ENCODE peak calls at places on chromosome 14, in seven cellular contexts. One of them, this sample, is unnamed.
A peak's percentile ranks its signal among the peaks of the same experiment; 100 is the strongest.

GRCh38 chr14:61730756-61731373 is 31.4 kb upstream of the SNAPC1 start:
- DNase-seq in suprapubic skin: no peak
- DNase-seq in CD8-positive, alpha-beta memory T cell: no peak
- DNase-seq in AG04450: no peak
- DNase-seq in psoas muscle: no peak
- DNase-seq in CD8-positive, alpha-beta T cell: no peak
- DNase-seq in AG10803: no peak
- DNase-seq in this sample: no peak

GRCh38 chr14:46279327-46279726 is 372.3 kb downstream of the RPL10L start:
- DNase-seq in suprapubic skin: no peak
- DNase-seq in CD8-positive, alpha-beta memory T cell: no peak
- DNase-seq in AG04450: no peak
- DNase-seq in psoas muscle: no peak
- DNase-seq in CD8-positive, alpha-beta T cell: no peak
- DNase-seq in AG10803: no peak
- DNase-seq in this sample: no peak

GRCh38 chr14:104968541-104969401 is 9.4 kb downstream of the AHNAK2 start:
- DNase-seq in suprapubic skin: peak; percentile 88
- DNase-seq in CD8-positive, alpha-beta memory T cell: no peak
- DNase-seq in AG04450: no peak
- DNase-seq in psoas muscle: peak; percentile 47
- DNase-seq in CD8-positive, alpha-beta T cell: no peak
- DNase-seq in AG10803: peak; percentile 40
- DNase-seq in this sample: peak; percentile 86

GRCh38 chr14:43898709-43899108 is 608.4 kb downstream of the FSCB start:
- DNase-seq in suprapubic skin: no peak
- DNase-seq in CD8-positive, alpha-beta memory T cell: no peak
- DNase-seq in AG04450: no peak
- DNase-seq in psoas muscle: no peak
- DNase-seq in CD8-positive, alpha-beta T cell: no peak
- DNase-seq in AG10803: no peak
- DNase-seq in this sample: no peak

GRCh38 chr14:72965249-72965648 is 39.0 kb downstream of the DCAF4 start:
- DNase-seq in suprapubic skin: no peak
- DNase-seq in CD8-positive, alpha-beta memory T cell: no peak
- DNase-seq in AG04450: peak; percentile 6
- DNase-seq in psoas muscle: no peak
- DNase-seq in CD8-positive, alpha-beta T cell: no peak
- DNase-seq in AG10803: peak; percentile 53
- DNase-seq in this sample: no peak

GRCh38 chr14:61923348-61923747 is 161.1 kb downstream of the SNAPC1 start:
- DNase-seq in suprapubic skin: no peak
- DNase-seq in CD8-positive, alpha-beta memory T cell: no peak
- DNase-seq in AG04450: peak; percentile 23
- DNase-seq in psoas muscle: no peak
- DNase-seq in CD8-positive, alpha-beta T cell: no peak
- DNase-seq in AG10803: peak; percentile 56
- DNase-seq in this sample: no peak

GRCh38 chr14:94561656-94562010 is 391 bp downstream of the SERPINA4 start:
- DNase-seq in suprapubic skin: no peak
- DNase-seq in CD8-positive, alpha-beta memory T cell: no peak
- DNase-seq in AG04450: no peak
- DNase-seq in psoas muscle: no peak
- DNase-seq in CD8-positive, alpha-beta T cell: no peak
- DNase-seq in AG10803: no peak
- DNase-seq in this sample: peak; percentile 62

GRCh38 chr14:93039649-93040315 is 75.9 kb downstream of the ITPK1 start:
- DNase-seq in suprapubic skin: no peak
- DNase-seq in CD8-positive, alpha-beta memory T cell: no peak
- DNase-seq in AG04450: no peak
- DNase-seq in psoas muscle: no peak
- DNase-seq in CD8-positive, alpha-beta T cell: no peak
- DNase-seq in AG10803: no peak
- DNase-seq in this sample: no peak

GRCh38 chr14:55102141-55102547 is 26.9 kb upstream of the LGALS3 start:
- DNase-seq in suprapubic skin: peak; percentile 90
- DNase-seq in CD8-positive, alpha-beta memory T cell: peak; percentile 36
- DNase-seq in AG04450: peak; percentile 84
- DNase-seq in psoas muscle: peak; percentile 78
- DNase-seq in CD8-positive, alpha-beta T cell: peak; percentile 54
- DNase-seq in AG10803: peak; percentile 100
- DNase-seq in this sample: peak; percentile 96

GRCh38 chr14:39265741-39266588 is 32.2 kb downstream of the MIA2 start:
- DNase-seq in suprapubic skin: no peak
- DNase-seq in CD8-positive, alpha-beta memory T cell: no peak
- DNase-seq in AG04450: no peak
- DNase-seq in psoas muscle: no peak
- DNase-seq in CD8-positive, alpha-beta T cell: no peak
- DNase-seq in AG10803: peak; percentile 34
- DNase-seq in this sample: no peak

GRCh38 chr14:53894456-53894855 is 62.2 kb downstream of the BMP4 start:
- DNase-seq in suprapubic skin: no peak
- DNase-seq in CD8-positive, alpha-beta memory T cell: no peak
- DNase-seq in AG04450: no peak
- DNase-seq in psoas muscle: no peak
- DNase-seq in CD8-positive, alpha-beta T cell: no peak
- DNase-seq in AG10803: peak; percentile 71
- DNase-seq in this sample: no peak

GRCh38 chr14:67068246-67068645 is 121.0 kb upstream of the GARIN2 start:
- DNase-seq in suprapubic skin: no peak
- DNase-seq in CD8-positive, alpha-beta memory T cell: no peak
- DNase-seq in AG04450: no peak
- DNase-seq in psoas muscle: no peak
- DNase-seq in CD8-positive, alpha-beta T cell: no peak
- DNase-seq in AG10803: no peak
- DNase-seq in this sample: no peak

GRCh38 chr14:64708148-64709004 is 4.2 kb downstream of the PLEKHG3 start:
- DNase-seq in suprapubic skin: peak; percentile 77
- DNase-seq in CD8-positive, alpha-beta memory T cell: peak; percentile 31
- DNase-seq in AG04450: no peak
- DNase-seq in psoas muscle: no peak
- DNase-seq in CD8-positive, alpha-beta T cell: peak; percentile 34
- DNase-seq in AG10803: no peak
- DNase-seq in this sample: no peak

GRCh38 chr14:104277416-104278213 is 139.2 kb downstream of the KIF26A start:
- DNase-seq in suprapubic skin: no peak
- DNase-seq in CD8-positive, alpha-beta memory T cell: no peak
- DNase-seq in AG04450: no peak
- DNase-seq in psoas muscle: no peak
- DNase-seq in CD8-positive, alpha-beta T cell: no peak
- DNase-seq in AG10803: no peak
- DNase-seq in this sample: peak; percentile 77

GRCh38 chr14:101374373-101375338 is 186.6 kb upstream of the DIO3 start:
- DNase-seq in suprapubic skin: no peak
- DNase-seq in CD8-positive, alpha-beta memory T cell: no peak
- DNase-seq in AG04450: no peak
- DNase-seq in psoas muscle: no peak
- DNase-seq in CD8-positive, alpha-beta T cell: no peak
- DNase-seq in AG10803: no peak
- DNase-seq in this sample: peak; percentile 57

GRCh38 chr14:73140924-73141323 is 4.6 kb downstream of the PSEN1 start:
- DNase-seq in suprapubic skin: no peak
- DNase-seq in CD8-positive, alpha-beta memory T cell: no peak
- DNase-seq in AG04450: no peak
- DNase-seq in psoas muscle: no peak
- DNase-seq in CD8-positive, alpha-beta T cell: no peak
- DNase-seq in AG10803: no peak
- DNase-seq in this sample: no peak

GRCh38 chr14:76955575-76956252 is 72.8 kb downstream of the IRF2BPL start:
- DNase-seq in suprapubic skin: no peak
- DNase-seq in CD8-positive, alpha-beta memory T cell: peak; percentile 54
- DNase-seq in AG04450: no peak
- DNase-seq in psoas muscle: peak; percentile 50
- DNase-seq in CD8-positive, alpha-beta T cell: peak; percentile 54
- DNase-seq in AG10803: peak; percentile 66
- DNase-seq in this sample: peak; percentile 73

GRCh38 chr14:54815016-54815415 is 87.6 kb downstream of the GCH1 start:
- DNase-seq in suprapubic skin: no peak
- DNase-seq in CD8-positive, alpha-beta memory T cell: no peak
- DNase-seq in AG04450: no peak
- DNase-seq in psoas muscle: peak; percentile 61
- DNase-seq in CD8-positive, alpha-beta T cell: no peak
- DNase-seq in AG10803: peak; percentile 70
- DNase-seq in this sample: no peak

GRCh38 chr14:50122291-50122690 is 5.9 kb upstream of the VCPKMT start:
- DNase-seq in suprapubic skin: no peak
- DNase-seq in CD8-positive, alpha-beta memory T cell: no peak
- DNase-seq in AG04450: no peak
- DNase-seq in psoas muscle: no peak
- DNase-seq in CD8-positive, alpha-beta T cell: no peak
- DNase-seq in AG10803: no peak
- DNase-seq in this sample: no peak

GRCh38 chr14:100536141-100536540 is 51.1 kb downstream of the BEGAIN start:
- DNase-seq in suprapubic skin: peak; percentile 37
- DNase-seq in CD8-positive, alpha-beta memory T cell: peak; percentile 0
- DNase-seq in AG04450: no peak
- DNase-seq in psoas muscle: no peak
- DNase-seq in CD8-positive, alpha-beta T cell: no peak
- DNase-seq in AG10803: no peak
- DNase-seq in this sample: peak; percentile 2

GRCh38 chr14:69101331-69101826 is 51.5 kb downstream of the DCAF5 start:
- DNase-seq in suprapubic skin: no peak
- DNase-seq in CD8-positive, alpha-beta memory T cell: no peak
- DNase-seq in AG04450: peak; percentile 55
- DNase-seq in psoas muscle: no peak
- DNase-seq in CD8-positive, alpha-beta T cell: no peak
- DNase-seq in AG10803: peak; percentile 94
- DNase-seq in this sample: no peak

GRCh38 chr14:101128478-101129450 is 225.2 kb upstream of the RTL1 start:
- DNase-seq in suprapubic skin: peak; percentile 68
- DNase-seq in CD8-positive, alpha-beta memory T cell: no peak
- DNase-seq in AG04450: no peak
- DNase-seq in psoas muscle: peak; percentile 9
- DNase-seq in CD8-positive, alpha-beta T cell: peak; percentile 1
- DNase-seq in AG10803: no peak
- DNase-seq in this sample: no peak

GRCh38 chr14:59187802-59188460 is 536 bp upstream of the DAAM1 start:
- DNase-seq in suprapubic skin: no peak
- DNase-seq in CD8-positive, alpha-beta memory T cell: peak; percentile 30
- DNase-seq in AG04450: no peak
- DNase-seq in psoas muscle: peak; percentile 24
- DNase-seq in CD8-positive, alpha-beta T cell: peak; percentile 51
- DNase-seq in AG10803: no peak
- DNase-seq in this sample: peak; percentile 86

GRCh38 chr14:28652782-28653181 is 113.8 kb upstream of the FOXG1 start:
- DNase-seq in suprapubic skin: no peak
- DNase-seq in CD8-positive, alpha-beta memory T cell: no peak
- DNase-seq in AG04450: no peak
- DNase-seq in psoas muscle: no peak
- DNase-seq in CD8-positive, alpha-beta T cell: no peak
- DNase-seq in AG10803: peak; percentile 7
- DNase-seq in this sample: no peak

GRCh38 chr14:63045234-63045611 is at the start of gene KCNH5:
- DNase-seq in suprapubic skin: no peak
- DNase-seq in CD8-positive, alpha-beta memory T cell: no peak
- DNase-seq in AG04450: no peak
- DNase-seq in psoas muscle: peak; percentile 17
- DNase-seq in CD8-positive, alpha-beta T cell: no peak
- DNase-seq in AG10803: peak; percentile 12
- DNase-seq in this sample: no peak
- H3K4me3 ChIP-seq in suprapubic skin: peak within 1 kb of the TSS; percentile 39
- H3K4me3 ChIP-seq in CD8-positive, alpha-beta memory T cell: no peak within 1 kb of the TSS
- H3K4me3 ChIP-seq in AG04450: peak within 1 kb of the TSS; percentile 64
- H3K4me3 ChIP-seq in psoas muscle: peak within 1 kb of the TSS; percentile 45
- H3K4me3 ChIP-seq in CD8-positive, alpha-beta T cell: no peak within 1 kb of the TSS
- H3K4me3 ChIP-seq in AG10803: peak within 1 kb of the TSS; percentile 29
- H3K4me3 ChIP-seq in this sample: no peak within 1 kb of the TSS

GRCh38 chr14:37586783-37587428 is 8.1 kb downstream of the FOXA1 start:
- DNase-seq in suprapubic skin: no peak
- DNase-seq in CD8-positive, alpha-beta memory T cell: no peak
- DNase-seq in AG04450: no peak
- DNase-seq in psoas muscle: no peak
- DNase-seq in CD8-positive, alpha-beta T cell: no peak
- DNase-seq in AG10803: no peak
- DNase-seq in this sample: no peak
- H3K4me3 ChIP-seq in suprapubic skin: no peak overlapping the region
- H3K4me3 ChIP-seq in CD8-positive, alpha-beta memory T cell: no peak overlapping the region
- H3K4me3 ChIP-seq in AG04450: no peak overlapping the region
- H3K4me3 ChIP-seq in psoas muscle: no peak overlapping the region
- H3K4me3 ChIP-seq in CD8-positive, alpha-beta T cell: no peak overlapping the region
- H3K4me3 ChIP-seq in AG10803: no peak overlapping the region
- H3K4me3 ChIP-seq in this sample: no peak overlapping the region

GRCh38 chr14:91374897-91375747 is 42.5 kb downstream of the CCDC88C start:
- DNase-seq in suprapubic skin: no peak
- DNase-seq in CD8-positive, alpha-beta memory T cell: no peak
- DNase-seq in AG04450: no peak
- DNase-seq in psoas muscle: no peak
- DNase-seq in CD8-positive, alpha-beta T cell: peak; percentile 48
- DNase-seq in AG10803: no peak
- DNase-seq in this sample: no peak

GRCh38 chr14:91375748-91376452 is 41.7 kb downstream of the CCDC88C start:
- DNase-seq in suprapubic skin: no peak
- DNase-seq in CD8-positive, alpha-beta memory T cell: no peak
- DNase-seq in AG04450: no peak
- DNase-seq in psoas muscle: no peak
- DNase-seq in CD8-positive, alpha-beta T cell: no peak
- DNase-seq in AG10803: no peak
- DNase-seq in this sample: no peak

GRCh38 chr14:91372680-91373495 is 44.7 kb downstream of the CCDC88C start:
- DNase-seq in suprapubic skin: no peak
- DNase-seq in CD8-positive, alpha-beta memory T cell: peak; percentile 52
- DNase-seq in AG04450: no peak
- DNase-seq in psoas muscle: no peak
- DNase-seq in CD8-positive, alpha-beta T cell: peak; percentile 66
- DNase-seq in AG10803: no peak
- DNase-seq in this sample: no peak

GRCh38 chr14:91373591-91374245 is 43.9 kb downstream of the CCDC88C start:
- DNase-seq in suprapubic skin: no peak
- DNase-seq in CD8-positive, alpha-beta memory T cell: peak; percentile 37
- DNase-seq in AG04450: no peak
- DNase-seq in psoas muscle: no peak
- DNase-seq in CD8-positive, alpha-beta T cell: peak; percentile 65
- DNase-seq in AG10803: no peak
- DNase-seq in this sample: no peak

DNA sequence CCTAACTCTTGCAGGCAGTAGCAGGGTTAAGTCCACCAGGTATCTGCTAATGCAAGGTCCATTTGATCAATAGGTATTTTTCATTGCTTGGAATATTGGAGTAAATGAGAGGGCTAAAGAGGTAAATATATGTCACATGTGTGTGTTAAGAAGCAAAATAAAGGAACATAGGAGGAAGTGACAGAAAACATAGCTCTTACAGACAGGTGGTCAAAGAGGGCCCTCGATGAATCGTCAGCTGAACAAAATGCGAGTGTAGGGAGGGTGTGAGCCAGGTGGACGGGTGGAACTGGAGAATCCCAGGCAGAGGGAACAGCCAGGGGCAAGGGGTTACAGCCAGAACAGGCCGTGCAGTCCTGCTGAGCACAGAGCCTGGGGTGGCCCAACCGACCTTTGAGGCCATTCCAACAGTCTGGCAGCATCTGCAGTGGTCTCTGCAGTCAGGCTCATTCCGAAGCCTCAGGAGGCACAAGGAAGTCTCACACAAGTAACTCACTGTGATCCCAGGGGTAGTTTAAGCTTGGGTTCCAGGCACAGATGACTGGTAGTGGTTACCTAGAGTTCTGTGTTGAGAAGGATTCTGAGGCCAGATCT is 43.2 kb downstream of the CCDC88C start:
- DNase-seq in suprapubic skin: no peak
- DNase-seq in CD8-positive, alpha-beta memory T cell: no peak
- DNase-seq in AG04450: no peak
- DNase-seq in psoas muscle: no peak
- DNase-seq in CD8-positive, alpha-beta T cell: no peak
- DNase-seq in AG10803: no peak
- DNase-seq in this sample: no peak
- H3K4me3 ChIP-seq in suprapubic skin: no peak overlapping the region
- H3K4me3 ChIP-seq in CD8-positive, alpha-beta memory T cell: peak overlapping the region; percentile 68
- H3K4me3 ChIP-seq in AG04450: no peak overlapping the region
- H3K4me3 ChIP-seq in psoas muscle: no peak overlapping the region
- H3K4me3 ChIP-seq in CD8-positive, alpha-beta T cell: peak overlapping the region; percentile 58
- H3K4me3 ChIP-seq in AG10803: no peak overlapping the region
- H3K4me3 ChIP-seq in this sample: no peak overlapping the region

GRCh38 chr14:35806006-35806907 is 2.8 kb downstream of the RALGAPA1 start:
- DNase-seq in suprapubic skin: no peak
- DNase-seq in CD8-positive, alpha-beta memory T cell: no peak
- DNase-seq in AG04450: no peak
- DNase-seq in psoas muscle: no peak
- DNase-seq in CD8-positive, alpha-beta T cell: no peak
- DNase-seq in AG10803: no peak
- DNase-seq in this sample: no peak
- H3K4me3 ChIP-seq in suprapubic skin: no peak overlapping the region
- H3K4me3 ChIP-seq in CD8-positive, alpha-beta memory T cell: no peak overlapping the region
- H3K4me3 ChIP-seq in AG04450: no peak overlapping the region
- H3K4me3 ChIP-seq in psoas muscle: peak overlapping the region; percentile 71
- H3K4me3 ChIP-seq in CD8-positive, alpha-beta T cell: no peak overlapping the region
- H3K4me3 ChIP-seq in AG10803: no peak overlapping the region
- H3K4me3 ChIP-seq in this sample: no peak overlapping the region